ENCODE peak calls at places on chromosomes 4 and X, in seven cellular contexts. D is spleen; E is activated CD8-positive, alpha-beta memory T cell treated with anti-CD3 and anti-CD28 coated beads for 4 hours; Z is stimulated activated CD4-positive, alpha-beta T cell treated with anti-CD3 and anti-CD28 coated beads, TNF-alpha, amount 100 ng/mL, for 4 hours; K is T-cell; X is RPMI7951; L is activated naive CD4-positive, alpha-beta T cell. G is an unnamed sample.

GRCh38 chr4:116866116-116866515 is 219.3 kb downstream of the TRAM1L1 start:
- DNase-seq in D (no peak), E (no peak), Z (no peak), K (no peak), X (peak), L (no peak), G (no peak)

GRCh38 chrX:78665286-78665685 is 6.2 kb upstream of the RTL3 start:
- DNase-seq in D (peak), E (no peak), Z (no peak), K (no peak), X (no peak), L (no peak), G (no peak)

GRCh38 chr4:87557348-87557747 is 28.2 kb upstream of the SPARCL1 start:
- DNase-seq in D (no peak), E (no peak), Z (no peak), K (no peak), X (no peak), L (no peak), G (no peak)

GRCh38 chr4:148166132-148166531 is 276.1 kb downstream of the NR3C2 start:
- DNase-seq in D (no peak), E (no peak), Z (no peak), K (no peak), X (peak), L (no peak), G (no peak)

GRCh38 chr4:3223986-3224748 is 24.8 kb upstream of the MSANTD1 start:
- DNase-seq in D (no peak), E (no peak), Z (no peak), K (no peak), X (no peak), L (no peak), G (no peak)

GRCh38 chrX:11064851-11065600 is 46.1 kb upstream of the HCCS start:
- DNase-seq in D (no peak), E (no peak), Z (no peak), K (no peak), X (peak), L (no peak), G (no peak)

GRCh38 chr4:189785257-189785656 is 155.4 kb upstream of the FRG1 start:
- DNase-seq in D (no peak), E (no peak), Z (no peak), K (no peak), X (no peak), L (no peak), G (no peak)

GRCh38 chr4:52091811-52092210 is 40.7 kb downstream of the SPATA18 start:
- DNase-seq in D (no peak), E (no peak), Z (no peak), K (no peak), X (peak), L (no peak), G (no peak)

GRCh38 chrX:48086119-48086518 is 14.7 kb upstream of the ZNF630 start:
- DNase-seq in D (no peak), E (no peak), Z (no peak), K (no peak), X (no peak), L (no peak), G (no peak)

GRCh38 chr4:52841707-52842456 is 20.2 kb upstream of the RASL11B start:
- DNase-seq in D (no peak), E (no peak), Z (no peak), K (no peak), X (peak), L (no peak), G (no peak)

GRCh38 chr4:3812211-3812934 is 46.2 kb downstream of the ADRA2C start:
- DNase-seq in D (no peak), E (no peak), Z (no peak), K (no peak), X (no peak), L (no peak), G (no peak)

GRCh38 chr4:173494013-173494970 is 35.7 kb downstream of the HAND2 start:
- DNase-seq in D (peak), E (no peak), Z (no peak), K (peak), X (peak), L (no peak), G (peak)

GRCh38 chr4:184420402-184420801 is 53.9 kb downstream of the IRF2 start:
- DNase-seq in D (no peak), E (no peak), Z (no peak), K (no peak), X (no peak), L (no peak), G (no peak)

GRCh38 chr4:118729287-118730286 is 44.4 kb downstream of the METTL14 start:
- DNase-seq in D (no peak), E (no peak), Z (no peak), K (no peak), X (no peak), L (no peak), G (no peak)

GRCh38 chrX:15512401-15512965 is 11.9 kb downstream of the BMX start:
- DNase-seq in D (no peak), E (no peak), Z (no peak), K (no peak), X (no peak), L (no peak), G (no peak)

GRCh38 chrX:121322159-121322558 is 274.7 kb downstream of the GLUD2 start:
- DNase-seq in D (no peak), E (no peak), Z (no peak), K (no peak), X (no peak), L (no peak), G (no peak)

GRCh38 chrX:19731307-19731706 is 156.1 kb downstream of the SH3KBP1 start:
- DNase-seq in D (no peak), E (no peak), Z (no peak), K (no peak), X (no peak), L (no peak), G (no peak)

GRCh38 chr4:133148690-133149363 is at the start of gene PCDH10:
- DNase-seq in D (peak), E (no peak), Z (no peak), K (no peak), X (peak), L (no peak), G (peak)

GRCh38 chr4:100414016-100414790 is 103.6 kb downstream of the EMCN start:
- DNase-seq in D (no peak), E (no peak), Z (no peak), K (no peak), X (no peak), L (no peak), G (no peak)

GRCh38 chr4:90958256-90958895 is 831.2 kb downstream of the CCSER1 start:
- DNase-seq in D (no peak), E (no peak), Z (no peak), K (no peak), X (no peak), L (no peak), G (peak)

GRCh38 chrX:151773434-151773833 is 38.9 kb downstream of the CNGA2 start:
- DNase-seq in D (no peak), E (no peak), Z (no peak), K (no peak), X (no peak), L (no peak), G (no peak)

GRCh38 chr4:7192252-7193039 is at the start of gene SORCS2:
- DNase-seq in D (peak), E (no peak), Z (peak), K (peak), X (peak), L (peak), G (peak)

GRCh38 chrX:139429913-139430312 is 100.6 kb upstream of the F9 start:
- DNase-seq in D (no peak), E (no peak), Z (no peak), K (no peak), X (no peak), L (no peak), G (no peak)

GRCh38 chr4:125390126-125390525 is 75.4 kb downstream of the FAT4 start:
- DNase-seq in D (no peak), E (no peak), Z (no peak), K (no peak), X (peak), L (no peak), G (no peak)

GRCh38 chr4:128810331-128810870 is 901 bp downstream of the JADE1 start:
- DNase-seq in D (peak), E (no peak), Z (no peak), K (no peak), X (no peak), L (no peak), G (peak)

GRCh38 chr4:142434519-142435224 is 411.4 kb downstream of the INPP4B start:
- DNase-seq in D (no peak), E (no peak), Z (no peak), K (no peak), X (no peak), L (no peak), G (no peak)

GRCh38 chr4:23614284-23614892 is 275.5 kb downstream of the PPARGC1A start:
- DNase-seq in D (no peak), E (no peak), Z (no peak), K (no peak), X (peak), L (no peak), G (no peak)

GRCh38 chr4:119652978-119653377 is 24.4 kb upstream of the PDE5A start:
- DNase-seq in D (no peak), E (no peak), Z (no peak), K (no peak), X (no peak), L (no peak), G (no peak)

G was measured in nephron progenitor cell.